ENCODE peak calls at places on chromosomes 12 and 14, in four cellular contexts. T is mammary epithelial cell, I is endothelial cell, C is HL-60. Y is an unnamed sample.

GRCh38 chr12:4133636-4134433 is 139.7 kb upstream of the CCND2 start:
- DNase-seq in T (no peak), I (peak), C (peak), Y (no peak)

GRCh38 chr12:58922849-58923248 is 2.5 kb upstream of the LRIG3 start:
- DNase-seq in T (no peak), I (no peak), C (no peak), Y (no peak)

GRCh38 chr12:5441497-5442236 is 9.8 kb downstream of the NTF3 start:
- DNase-seq in T (peak), I (no peak), C (no peak), Y (peak)

GRCh38 chr12:18905134-18905533 is 167.2 kb downstream of the CAPZA3 start:
- DNase-seq in T (peak), I (no peak), C (no peak), Y (no peak)

GRCh38 chr12:3243376-3244084 is 166.4 kb downstream of the TSPAN9 start:
- DNase-seq in T (no peak), I (no peak), C (no peak), Y (no peak)

GRCh38 chr14:55201219-55202096 is 10.1 kb upstream of the DLGAP5 start:
- DNase-seq in T (no peak), I (no peak), C (no peak), Y (no peak)

GRCh38 chr12:122050706-122051105 is 27.9 kb upstream of the MLXIP start:
- DNase-seq in T (no peak), I (no peak), C (no peak), Y (no peak)

GRCh38 chr14:104937694-104938365 is 13.2 kb downstream of the PLD4 start:
- DNase-seq in T (no peak), I (no peak), C (no peak), Y (no peak)

GRCh38 chr14:74793506-74794155 is 30.5 kb downstream of the YLPM1 start:
- DNase-seq in T (no peak), I (peak), C (no peak), Y (no peak)

GRCh38 chr12:101738920-101739665 is at the start of gene SYCP3:
- DNase-seq in T (no peak), I (no peak), C (no peak), Y (no peak)

GRCh38 chr14:73751157-73751691 is 37.0 kb upstream of the PNMA1 start:
- DNase-seq in T (no peak), I (no peak), C (peak), Y (no peak)

GRCh38 chr14:91869556-91869955 is 2.2 kb upstream of the TC2N start:
- DNase-seq in T (no peak), I (no peak), C (no peak), Y (no peak)

GRCh38 chr12:132866251-132866828 is 21.1 kb downstream of the CHFR start:
- DNase-seq in T (peak), I (no peak), C (peak), Y (no peak)

GRCh38 chr12:111270128-111270651 is 98.7 kb downstream of the PHETA1 start:
- DNase-seq in T (no peak), I (no peak), C (no peak), Y (no peak)

GRCh38 chr12:111269688-111270087 is 99.2 kb downstream of the PHETA1 start:
- DNase-seq in T (no peak), I (no peak), C (no peak), Y (no peak)

GRCh38 chr12:111270773-111271172 is 98.1 kb downstream of the PHETA1 start:
- DNase-seq in T (no peak), I (no peak), C (no peak), Y (no peak)

GRCh38 chr12:111268738-111269572 is 99.9 kb downstream of the PHETA1 start:
- DNase-seq in T (no peak), I (peak), C (no peak), Y (no peak)

DNA sequence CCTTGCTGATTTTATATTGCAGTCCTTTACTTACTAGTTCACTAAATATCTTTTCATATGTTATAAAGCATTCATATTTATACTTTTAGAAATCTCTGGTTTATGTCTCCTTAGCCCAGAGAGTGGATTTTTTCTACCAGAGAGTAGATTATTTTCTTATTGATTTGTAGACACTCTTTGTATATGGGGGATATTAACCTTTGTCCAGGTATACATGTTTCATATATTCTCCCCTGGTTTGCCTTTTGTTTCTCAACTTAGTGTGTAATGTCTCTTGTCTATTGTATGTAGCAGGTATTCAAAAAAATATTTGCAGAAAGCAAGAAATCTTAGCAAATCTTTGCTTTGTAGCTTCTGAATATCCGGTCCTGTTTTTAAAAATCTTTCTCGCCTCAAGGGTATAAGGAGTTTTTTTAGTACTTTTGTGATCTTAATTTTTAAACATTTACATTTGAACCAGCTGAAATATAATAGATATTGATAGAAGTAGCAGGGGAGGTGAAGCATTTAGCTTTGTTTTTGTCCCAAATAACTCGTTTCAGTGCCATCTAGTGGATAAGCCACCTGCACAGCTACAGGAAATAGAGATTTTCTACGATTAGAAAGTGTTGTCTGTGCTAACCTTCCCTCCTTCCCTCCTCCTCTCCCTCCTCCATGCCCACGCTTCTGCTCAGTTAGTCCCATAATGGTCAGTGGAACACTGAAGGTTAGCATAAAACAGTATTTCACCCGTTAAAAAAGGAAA is 97.0 kb downstream of the PHETA1 start:
- DNase-seq in T (no peak), I (no peak), C (peak), Y (no peak)
- TF ChIP-seq CTCF in T (peak), I (no peak), C (peak), Y (no peak)

DNA sequence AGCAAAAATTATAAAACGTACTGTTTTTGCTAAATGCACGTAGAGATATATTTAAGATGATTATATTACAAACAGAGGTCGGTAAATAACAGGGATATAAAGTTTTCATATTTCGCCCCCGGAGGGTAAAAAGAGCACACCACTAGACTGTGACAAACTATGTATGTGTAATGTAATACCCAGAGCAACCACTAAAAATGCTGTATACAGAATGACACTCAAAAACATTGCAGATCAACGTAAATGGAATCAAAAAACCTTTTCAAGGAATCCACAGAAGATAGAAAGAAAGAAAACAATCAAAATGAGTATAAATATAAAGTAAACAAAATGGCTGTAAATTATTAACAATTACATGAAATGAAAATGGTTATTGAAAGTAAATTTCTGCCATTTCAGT is 37.6 kb upstream of the PRB4 start:
- DNase-seq in T (no peak), I (no peak), C (no peak), Y (no peak)
- TF ChIP-seq CTCF in T (peak), I (peak), C (peak), Y (no peak)

DNA sequence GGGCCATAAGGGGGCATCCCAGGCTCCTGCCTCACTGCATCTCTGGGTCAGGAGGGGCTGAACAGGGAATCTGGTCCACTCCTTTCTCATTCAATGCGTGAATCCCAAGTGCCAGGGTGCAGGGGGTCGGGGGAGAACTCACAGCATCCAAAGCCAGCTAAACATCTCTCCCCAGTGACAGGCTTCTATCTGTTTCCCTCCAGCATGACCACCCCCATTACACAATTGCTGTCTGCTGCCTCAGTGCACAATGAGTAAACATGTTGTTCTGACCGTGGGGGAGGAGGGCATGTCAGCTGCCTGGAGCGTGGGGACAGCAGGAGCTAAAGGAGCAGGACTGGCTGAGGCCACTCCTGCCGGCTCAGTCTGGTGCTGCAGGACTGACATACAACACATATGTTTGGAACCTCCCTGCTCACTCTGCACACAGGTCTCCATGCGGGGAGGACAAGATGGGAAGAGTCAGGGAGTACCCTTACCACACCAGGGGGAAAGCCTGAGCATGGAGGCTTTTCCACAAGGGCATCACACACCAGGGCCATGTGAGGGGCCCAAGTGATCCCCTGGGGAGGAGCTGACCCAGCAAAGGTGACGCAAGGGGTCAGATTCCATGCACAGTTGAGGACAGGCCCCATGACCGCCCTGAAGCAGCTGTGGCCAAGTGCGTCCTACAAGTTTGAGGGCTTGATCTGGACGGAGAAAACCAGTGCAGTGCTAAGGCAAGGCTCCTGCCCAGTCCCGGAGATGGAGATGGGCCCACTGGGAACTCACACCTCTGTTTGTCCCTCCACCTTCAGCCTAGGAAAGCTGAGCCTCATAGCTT is 1.4 kb downstream of the TNS2 start:
- DNase-seq in T (no peak), I (no peak), C (no peak), Y (no peak)
- TF ChIP-seq CTCF in T (peak), I (no peak), C (no peak), Y (no peak)

GRCh38 chr12:124525455-124525854 is 42.0 kb downstream of the NCOR2 start:
- DNase-seq in T (no peak), I (no peak), C (no peak), Y (no peak)
- TF ChIP-seq CTCF in T (no peak), I (no peak), C (no peak), Y (no peak)

GRCh38 chr14:20143911-20144310 is 5.3 kb downstream of the OR4N5 start:
- DNase-seq in T (no peak), I (no peak), C (no peak), Y (no peak)

DNA sequence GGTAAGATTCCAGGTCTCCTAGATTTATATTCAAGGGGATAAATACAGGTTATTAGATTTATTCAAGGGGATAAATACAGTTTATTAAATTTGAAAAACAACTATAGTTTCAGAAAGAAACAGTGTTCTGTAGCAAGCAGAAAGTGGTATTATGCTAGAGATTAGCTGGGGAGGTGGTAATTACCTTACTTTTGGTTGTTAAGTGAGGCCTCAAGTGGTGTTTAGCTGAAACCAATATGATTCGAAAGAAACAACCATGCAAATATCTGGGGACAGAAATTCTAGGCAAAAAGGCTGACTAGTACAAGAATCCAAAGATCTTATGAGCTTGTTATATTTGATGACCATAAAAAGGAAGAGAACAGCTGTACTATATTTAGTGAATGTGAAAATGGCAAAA is 6.2 kb downstream of the OR4N5 start:
- DNase-seq in T (no peak), I (no peak), C (no peak), Y (no peak)
- TF ChIP-seq CTCF in T (no peak), I (no peak), C (no peak), Y (no peak)

GRCh38 chr12:26274441-26275312 is 79.3 kb downstream of the SSPN start:
- DNase-seq in T (peak), I (no peak), C (peak), Y (peak)
- TF ChIP-seq CTCF in T (peak), I (no peak), C (peak), Y (peak)